ENCODE peak calls at places on chromosomes 11 and 22, in eight cellular contexts. R, T, F, S, Y, O, I and W are unnamed samples.
A peak's percentile ranks its signal among the peaks of the same experiment; 100 is the strongest.

GRCh38 chr11:1177020-1177770 is 19.4 kb downstream of the MUC5AC start:
- DNase-seq in R (no peak), T (no peak), F (no peak), S (no peak), Y (no peak), O (no peak), I (no peak), W (no peak)

GRCh38 chr11:44593194-44593593 is 27.7 kb downstream of the CD82 start:
- DNase-seq in R (no peak), T (no peak), F (no peak), S (no peak), Y (no peak), O (peak; percentile 67), I (no peak), W (no peak)

GRCh38 chr22:45127866-45128265 is 35.9 kb upstream of the NUP50 start:
- DNase-seq in R (no peak), T (no peak), F (no peak), S (no peak), Y (no peak), O (no peak), I (peak; percentile 14), W (no peak)

GRCh38 chr11:66106786-66107599 is 36.9 kb downstream of the PACS1 start:
- DNase-seq in R (no peak), T (no peak), F (no peak), S (no peak), Y (no peak), O (no peak), I (no peak), W (no peak)

GRCh38 chr11:36748856-36749255 is 150.8 kb upstream of the RAG2 start:
- DNase-seq in R (no peak), T (no peak), F (no peak), S (no peak), Y (no peak), O (no peak), I (no peak), W (no peak)

GRCh38 chr22:47201186-47201995 is 438.9 kb downstream of the TBC1D22A start:
- DNase-seq in R (no peak), T (no peak), F (no peak), S (no peak), Y (no peak), O (no peak), I (no peak), W (no peak)

GRCh38 chr11:57680552-57680874 is 12.6 kb downstream of the ZDHHC5 start:
- DNase-seq in R (no peak), T (no peak), F (no peak), S (no peak), Y (peak; percentile 60), O (no peak), I (peak; percentile 6), W (peak; percentile 62)

GRCh38 chr11:93852242-93852641 is 1.8 kb upstream of the VSTM5 start:
- DNase-seq in R (no peak), T (no peak), F (no peak), S (no peak), Y (no peak), O (no peak), I (no peak), W (no peak)

GRCh38 chr11:46389450-46390330 is 1.9 kb downstream of the CHRM4 start:
- DNase-seq in R (peak; percentile 89), T (peak; percentile 71), F (peak; percentile 52), S (peak; percentile 77), Y (no peak), O (peak; percentile 74), I (peak; percentile 46), W (peak; percentile 81)

GRCh38 chr11:80916180-80916811 is 1475.5 kb upstream of the TENM4 start:
- DNase-seq in R (no peak), T (no peak), F (no peak), S (no peak), Y (no peak), O (no peak), I (no peak), W (peak; percentile 0)

GRCh38 chr22:45934659-45935341 is 42.2 kb downstream of the WNT7B start:
- DNase-seq in R (peak; percentile 45), T (no peak), F (peak; percentile 40), S (peak; percentile 94), Y (peak; percentile 91), O (peak; percentile 27), I (peak; percentile 67), W (peak; percentile 93)

GRCh38 chr11:67408437-67409200 is 4.7 kb downstream of the TBC1D10C start:
- DNase-seq in R (no peak), T (no peak), F (no peak), S (no peak), Y (no peak), O (no peak), I (no peak), W (no peak)

GRCh38 chr22:50179937-50180726 is 5.6 kb upstream of the TRABD start:
- DNase-seq in R (no peak), T (no peak), F (no peak), S (peak; percentile 52), Y (no peak), O (no peak), I (no peak), W (no peak)

GRCh38 chr11:4085575-4085974 is 9.0 kb upstream of the RRM1 start:
- DNase-seq in R (no peak), T (no peak), F (no peak), S (no peak), Y (no peak), O (no peak), I (no peak), W (no peak)

GRCh38 chr11:110367571-110367970 is 62.2 kb upstream of the FDX1 start:
- DNase-seq in R (no peak), T (no peak), F (peak; percentile 37), S (no peak), Y (no peak), O (no peak), I (no peak), W (no peak)

GRCh38 chr11:27910186-27910941 is 197.6 kb downstream of the KIF18A start:
- DNase-seq in R (no peak), T (no peak), F (peak; percentile 30), S (peak; percentile 77), Y (no peak), O (no peak), I (peak; percentile 88), W (no peak)

GRCh38 chr22:28053871-28054621 is 135.0 kb upstream of the PITPNB start:
- DNase-seq in R (no peak), T (no peak), F (peak; percentile 58), S (no peak), Y (no peak), O (no peak), I (no peak), W (no peak)

DNA sequence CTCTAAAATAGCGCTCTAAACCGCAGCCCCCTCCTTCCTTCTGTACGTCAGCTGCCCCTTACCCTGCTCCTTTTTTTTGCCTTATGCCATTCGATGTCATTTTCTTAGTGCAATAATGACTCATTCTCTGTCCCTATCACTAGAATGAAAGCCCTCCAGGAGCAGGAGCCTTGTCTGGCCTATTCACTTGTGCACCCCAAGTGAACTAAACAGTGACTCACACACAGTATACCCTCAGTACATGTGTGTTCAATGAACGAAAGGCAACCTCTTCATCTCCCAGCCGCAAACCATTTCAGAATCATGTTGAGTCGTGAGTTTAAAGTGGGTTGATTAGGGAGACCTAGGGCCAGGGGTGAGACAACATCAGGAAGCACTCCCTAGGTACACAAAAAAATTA is 50.7 kb upstream of the SPATA19 start:
- DNase-seq in R (no peak), T (no peak), F (no peak), S (no peak), Y (no peak), O (no peak), I (no peak), W (no peak)
- H3K27ac ChIP-seq in R (no peak overlapping the region), T (no peak overlapping the region), F (no peak overlapping the region), S (no peak overlapping the region), Y (no peak overlapping the region), O (no peak overlapping the region), I (no peak overlapping the region), W (no peak overlapping the region)

DNA sequence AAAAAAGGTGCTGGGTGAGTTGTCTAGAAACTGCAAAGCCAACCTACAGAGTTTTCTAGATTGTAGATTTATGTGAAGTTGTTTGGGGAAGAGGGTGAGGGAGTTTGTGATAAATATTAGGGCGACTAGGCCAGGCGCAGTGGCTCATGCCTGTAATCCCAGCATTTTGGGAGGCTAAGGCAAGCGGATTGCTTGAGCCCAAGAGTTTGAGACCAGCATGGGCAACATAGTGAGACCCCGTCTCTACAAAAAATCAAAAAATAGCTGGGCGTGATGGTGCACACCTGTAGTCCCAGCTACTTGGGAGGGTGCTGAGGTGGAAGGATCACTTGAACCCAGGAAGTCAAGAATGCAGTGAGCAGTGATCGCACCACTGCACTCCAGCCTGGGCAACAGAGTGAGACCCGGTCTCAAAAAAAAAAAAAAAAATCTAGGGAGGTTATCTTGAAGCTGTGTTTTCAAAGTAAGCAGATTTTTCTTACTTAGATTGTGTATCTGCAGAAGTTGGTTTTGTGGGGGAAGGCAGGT is 844 bp downstream of the APOL6 start:
- DNase-seq in R (no peak), T (no peak), F (no peak), S (no peak), Y (no peak), O (no peak), I (no peak), W (no peak)
- H3K27ac ChIP-seq in R (peak overlapping the region; percentile 94), T (peak overlapping the region; percentile 96), F (peak overlapping the region; percentile 96), S (peak overlapping the region; percentile 53), Y (peak overlapping the region; percentile 78), O (no peak overlapping the region), I (no peak overlapping the region), W (peak overlapping the region; percentile 87)

GRCh38 chr11:95697614-95698408 is 91.8 kb downstream of the FAM76B start:
- DNase-seq in R (no peak), T (no peak), F (no peak), S (no peak), Y (no peak), O (no peak), I (no peak), W (no peak)

GRCh38 chr11:95700471-95700817 is 89.1 kb downstream of the FAM76B start:
- DNase-seq in R (no peak), T (no peak), F (no peak), S (no peak), Y (no peak), O (no peak), I (no peak), W (no peak)

GRCh38 chr11:95698939-95699562 is 90.5 kb downstream of the FAM76B start:
- DNase-seq in R (peak; percentile 20), T (no peak), F (no peak), S (no peak), Y (peak; percentile 78), O (no peak), I (no peak), W (no peak)

GRCh38 chr11:95703059-95703458 is 86.5 kb downstream of the FAM76B start:
- DNase-seq in R (no peak), T (no peak), F (no peak), S (no peak), Y (no peak), O (no peak), I (no peak), W (no peak)

GRCh38 chr11:95699631-95700470 is 89.7 kb downstream of the FAM76B start:
- DNase-seq in R (no peak), T (no peak), F (peak; percentile 38), S (no peak), Y (no peak), O (no peak), I (no peak), W (no peak)
- H3K27ac ChIP-seq in R (no peak overlapping the region), T (no peak overlapping the region), F (no peak overlapping the region), S (no peak overlapping the region), Y (peak overlapping the region; percentile 37), O (peak overlapping the region; percentile 85), I (no peak overlapping the region), W (no peak overlapping the region)

DNA sequence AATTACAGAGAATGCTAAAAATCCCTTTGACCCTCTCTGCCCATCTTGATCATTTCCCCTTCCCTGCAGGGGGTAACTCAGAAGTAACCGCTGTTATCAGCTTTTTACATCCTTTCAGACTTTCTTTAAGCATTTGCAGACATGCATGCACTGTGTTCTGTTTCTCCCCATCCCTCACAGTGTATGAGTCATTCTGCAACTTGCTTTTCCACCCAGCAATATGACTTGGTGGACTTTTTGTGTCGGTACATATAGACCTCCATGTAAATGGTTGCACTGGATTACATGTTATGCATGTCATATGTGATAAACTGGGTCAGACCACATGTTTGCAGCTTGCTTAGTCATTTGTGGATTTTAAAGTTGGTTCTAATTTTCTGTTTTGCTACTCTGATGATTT is 87.7 kb upstream of the NECTIN1 start:
- DNase-seq in R (no peak), T (no peak), F (no peak), S (no peak), Y (no peak), O (no peak), I (peak; percentile 68), W (no peak)
- H3K27ac ChIP-seq in R (no peak overlapping the region), T (no peak overlapping the region), F (no peak overlapping the region), S (no peak overlapping the region), Y (no peak overlapping the region), O (no peak overlapping the region), I (no peak overlapping the region), W (no peak overlapping the region)